ENCODE peak calls at places on chromosomes 6 and 20, in four cellular contexts. K is HCT116, E is K562, R is GM12878. N is an unnamed sample.
A peak's percentile ranks its signal among the peaks of the same experiment; 100 is the strongest.

GRCh38 chr20:63017826-63018411 is 11.2 kb upstream of the BHLHE23 start:
- DNase-seq in R (no peak), E (no peak), K (no peak), N (no peak)

GRCh38 chr6:106539931-106540330 is 89.4 kb downstream of the RTN4IP1 start:
- DNase-seq in E (no peak), R (no peak), K (no peak), N (no peak)

GRCh38 chr6:129946439-129947140 is 71.8 kb upstream of the L3MBTL3 start:
- DNase-seq in E (no peak), K (no peak), R (no peak), N (no peak)

GRCh38 chr6:166387642-166388325 is 5.0 kb upstream of the MPC1 start:
- DNase-seq in K (no peak), E (no peak), R (no peak), N (no peak)

GRCh38 chr20:61295249-61295648 is 43.2 kb downstream of the CDH4 start:
- DNase-seq in R (no peak), K (no peak), E (no peak), N (no peak)

GRCh38 chr6:90375681-90376439 is 79.2 kb upstream of the BACH2 start:
- DNase-seq in K (no peak), R (no peak), E (no peak), N (no peak)

GRCh38 chr20:43576108-43576507 is 14.6 kb upstream of the IFT52 start:
- DNase-seq in K (no peak), E (no peak), R (no peak), N (no peak)

GRCh38 chr20:1907586-1907985 is 12.4 kb downstream of the SIRPA start:
- DNase-seq in R (no peak), K (no peak), E (no peak), N (no peak)

GRCh38 chr6:125009578-125009977 is 47.3 kb downstream of the RNF217 start:
- DNase-seq in E (no peak), R (no peak), K (no peak), N (no peak)

GRCh38 chr20:44570369-44570768 is 12.0 kb upstream of the PKIG start:
- DNase-seq in R (no peak), E (no peak), K (no peak), N (no peak)

GRCh38 chr6:158611600-158612041 is 32.9 kb downstream of the DYNLT1 start:
- DNase-seq in R (no peak), E (no peak), K (no peak), N (peak; percentile 87)

GRCh38 chr20:49636447-49636846 is 68.5 kb upstream of the PTGIS start:
- DNase-seq in K (no peak), R (no peak), E (no peak), N (no peak)

GRCh38 chr6:89723046-89723445 is 84.5 kb upstream of the LYRM2 start:
- DNase-seq in E (no peak), R (no peak), K (no peak), N (no peak)

GRCh38 chr6:139539852-139540251 is 165.4 kb upstream of the CITED2 start:
- DNase-seq in E (no peak), R (no peak), K (peak; percentile 68), N (no peak)

GRCh38 chr20:53365676-53366075 is 228.0 kb downstream of the ZNF217 start:
- DNase-seq in R (no peak), K (no peak), E (no peak), N (no peak)

GRCh38 chr6:11298651-11299420 is 66.4 kb upstream of the NEDD9 start:
- DNase-seq in R (no peak), E (no peak), K (no peak), N (no peak)

GRCh38 chr6:27672113-27672799 is 199.4 kb upstream of the ZNF184 start:
- DNase-seq in K (peak; percentile 90), R (no peak), E (peak; percentile 96), N (peak; percentile 89)

GRCh38 chr6:35499372-35499771 is 2.5 kb upstream of the TEAD3 start:
- DNase-seq in R (no peak), E (no peak), K (no peak), N (no peak)

GRCh38 chr20:41340327-41341055 is at the start of gene LPIN3:
- DNase-seq in E (peak; percentile 95), R (no peak), K (peak; percentile 84), N (peak; percentile 91)

GRCh38 chr20:39661833-39662232 is 699.7 kb downstream of the DHX35 start:
- DNase-seq in E (no peak), K (no peak), R (no peak), N (no peak)

GRCh38 chr6:27532820-27533538 is 60.1 kb upstream of the ZNF184 start:
- DNase-seq in K (peak; percentile 68), R (no peak), E (no peak), N (no peak)

GRCh38 chr20:39263076-39263475 is 300.9 kb downstream of the DHX35 start:
- DNase-seq in R (no peak), E (no peak), K (no peak), N (no peak)

GRCh38 chr6:119147101-119148053 is 68.9 kb upstream of the FAM184A start:
- DNase-seq in K (peak; percentile 96), E (peak; percentile 92), R (peak; percentile 60), N (peak; percentile 41)

GRCh38 chr20:38143238-38143645 is 21.8 kb downstream of the TGM2 start:
- DNase-seq in R (no peak), E (no peak), K (no peak), N (no peak)

GRCh38 chr6:107803957-107804356 is 20.2 kb downstream of the SCML4 start:
- DNase-seq in R (no peak), E (no peak), K (no peak), N (no peak)

GRCh38 chr6:89610149-89610642 is 28.4 kb downstream of the LYRM2 start:
- DNase-seq in R (peak; percentile 30), E (peak; percentile 74), K (peak; percentile 19), N (no peak)

GRCh38 chr20:59042796-59043621 is 423 bp upstream of the PRELID3B start:
- DNase-seq in K (peak; percentile 84), R (peak; percentile 61), E (peak; percentile 97), N (peak; percentile 94)

GRCh38 chr20:59040682-59041081 is 1.9 kb downstream of the PRELID3B start:
- DNase-seq in R (no peak), E (no peak), K (no peak), N (no peak)

GRCh38 chr20:59044295-59044694 is 1.7 kb upstream of the PRELID3B start:
- DNase-seq in R (no peak), K (no peak), E (no peak), N (no peak)

GRCh38 chr20:59043698-59044097 is 1.1 kb upstream of the PRELID3B start:
- DNase-seq in E (no peak), K (no peak), R (no peak), N (no peak)

GRCh38 chr20:59042151-59042795 is at the start of gene PRELID3B:
- DNase-seq in K (no peak), R (no peak), E (peak; percentile 70), N (no peak)
- TF ChIP-seq EGR1 in K (no peak), R (no peak), E (no peak), N (no peak)

GRCh38 chr6:33927551-33927950 is 123.7 kb upstream of the MLN start:
- DNase-seq in R (no peak), K (no peak), E (no peak), N (no peak)
- TF ChIP-seq EGR1 in R (no peak), K (no peak), E (no peak), N (no peak)

DNA sequence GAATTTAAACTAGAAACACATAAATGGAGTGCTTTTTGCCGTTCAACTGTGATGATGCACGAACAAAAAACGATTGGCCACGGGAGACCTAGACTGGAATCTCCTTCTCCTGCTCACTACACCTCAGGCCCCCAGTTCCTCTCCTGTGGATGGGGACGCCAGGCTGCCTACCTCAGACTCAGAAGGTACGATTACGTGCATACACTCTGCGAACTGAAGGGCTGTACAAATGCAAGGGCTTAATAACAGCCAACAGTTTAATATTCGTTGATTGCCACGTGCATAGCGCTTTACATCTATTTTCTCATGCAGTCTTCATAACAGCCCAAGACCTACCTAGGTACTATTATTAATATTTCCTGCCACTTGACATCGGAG is 495 bp upstream of the ARMC2 start:
- DNase-seq in R (no peak), E (no peak), K (no peak), N (no peak)
- TF ChIP-seq EGR1 in R (no peak), E (no peak), K (no peak), N (no peak)

GRCh38 chr6:52553158-52553557 is 23.7 kb downstream of the TRAM2 start:
- DNase-seq in K (no peak), R (no peak), E (no peak), N (no peak)

GRCh38 chr6:52553719-52554118 is 23.1 kb downstream of the TRAM2 start:
- DNase-seq in E (no peak), R (no peak), K (no peak), N (no peak)

GRCh38 chr6:52557389-52558265 is 19.2 kb downstream of the TRAM2 start:
- DNase-seq in K (no peak), E (no peak), R (no peak), N (peak; percentile 58)

GRCh38 chr6:52554684-52555280 is 22.1 kb downstream of the TRAM2 start:
- DNase-seq in E (no peak), R (no peak), K (no peak), N (no peak)

GRCh38 chr6:52555531-52556228 is 21.2 kb downstream of the TRAM2 start:
- DNase-seq in R (no peak), E (no peak), K (no peak), N (no peak)
- TF ChIP-seq EGR1 in R (no peak), E (no peak), K (no peak), N (no peak)

N was measured in H1.